ENCODE peak calls at places on chromosomes 4 and X, in seven cellular contexts. B is ascending aorta; I is esophagus squamous epithelium; O is naive thymus-derived CD4-positive, alpha-beta T cell; Y is AG09319; M is NCI-H1092 treated with DMSO at 0.1 percent for 48 hours; H is GM10248. J is an unnamed sample.

GRCh38 chrX:125953769-125954168 is 212.3 kb downstream of the DCAF12L2 start:
- DNase-seq in B (no peak), I (no peak), O (no peak), Y (no peak), M (no peak), H (no peak), J (no peak)

GRCh38 chr4:105966046-105966445 is 70.8 kb downstream of the NPNT start:
- DNase-seq in B (no peak), I (no peak), O (no peak), Y (peak), M (no peak), H (no peak), J (no peak)

GRCh38 chrX:71533850-71534515 is 1.1 kb downstream of the OGT start:
- DNase-seq in B (no peak), I (no peak), O (peak), Y (no peak), M (peak), H (no peak), J (peak)

GRCh38 chr4:154707877-154708276 is 35.9 kb upstream of the LRAT start:
- DNase-seq in B (no peak), I (no peak), O (no peak), Y (no peak), M (no peak), H (no peak), J (no peak)

GRCh38 chr4:80255374-80256095 is 10.9 kb upstream of the FGF5 start:
- DNase-seq in B (no peak), I (no peak), O (no peak), Y (no peak), M (no peak), H (no peak), J (no peak)

GRCh38 chrX:72540318-72540717 is 32.3 kb downstream of the HDAC8 start:
- DNase-seq in B (no peak), I (no peak), O (no peak), Y (peak), M (peak), H (no peak), J (no peak)

GRCh38 chrX:20042221-20042620 is 51.4 kb upstream of the BCLAF3 start:
- DNase-seq in B (no peak), I (no peak), O (no peak), Y (no peak), M (no peak), H (no peak), J (no peak)

GRCh38 chr4:51868449-51868847 is 25.5 kb downstream of the DCUN1D4 start:
- DNase-seq in B (no peak), I (no peak), O (no peak), Y (no peak), M (no peak), H (no peak), J (no peak)

GRCh38 chr4:76251448-76252270 is at the start of gene FAM47E:
- DNase-seq in B (peak), I (no peak), O (peak), Y (no peak), M (peak), H (peak), J (peak)

GRCh38 chr4:147730333-147730732 is 1.6 kb upstream of the ARHGAP10 start:
- DNase-seq in B (no peak), I (no peak), O (no peak), Y (no peak), M (no peak), H (no peak), J (no peak)

GRCh38 chrX:29617276-29617675 is 598.1 kb upstream of the MAGEB2 start:
- DNase-seq in B (no peak), I (no peak), O (no peak), Y (peak), M (no peak), H (no peak), J (no peak)

GRCh38 chr4:101944649-101945048 is 154.1 kb downstream of the BANK1 start:
- DNase-seq in B (no peak), I (no peak), O (no peak), Y (no peak), M (no peak), H (no peak), J (no peak)

GRCh38 chrX:11196476-11196875 is 85.3 kb downstream of the HCCS start:
- DNase-seq in B (no peak), I (no peak), O (no peak), Y (peak), M (no peak), H (no peak), J (no peak)